ENCODE peak calls at places on chromosome 19, in five cellular contexts. D is T1000, A is kidney, U is activated T-cell treated with anti-CD3 and anti-CD28 coated beads for 4 hours, S is smooth muscle cell of the brain vasculature. N is an unnamed sample.
A peak's percentile ranks its signal among the peaks of the same experiment; 100 is the strongest.

GRCh38 chr19:48741222-48741999 is 1.0 kb upstream of the RASIP1 start:
- DNase-seq in D (no peak), A (peak; percentile 84), U (no peak), S (no peak), N (no peak)

GRCh38 chr19:963401-964022 is 20.6 kb upstream of the WDR18 start:
- DNase-seq in D (no peak), A (no peak), U (no peak), S (no peak), N (no peak)

GRCh38 chr19:15379996-15380647 is 535 bp upstream of the AKAP8 start:
- DNase-seq in D (peak; percentile 49), A (peak; percentile 91), U (no peak), S (no peak), N (no peak)

GRCh38 chr19:3537438-3538240 is 1.3 kb upstream of the TEKTIP1 start:
- DNase-seq in D (no peak), A (peak; percentile 74), U (no peak), S (no peak), N (no peak)

GRCh38 chr19:16078311-16078758 is 2.0 kb downstream of the TPM4 start:
- DNase-seq in D (no peak), A (peak; percentile 45), U (peak; percentile 13), S (no peak), N (no peak)

GRCh38 chr19:47725759-47726401 is 12.7 kb downstream of the EHD2 start:
- DNase-seq in D (no peak), A (no peak), U (no peak), S (no peak), N (no peak)

GRCh38 chr19:56720281-56720680 is 48.7 kb upstream of the ZNF835 start:
- DNase-seq in D (no peak), A (no peak), U (no peak), S (no peak), N (no peak)

GRCh38 chr19:18853755-18854427 is 22.1 kb downstream of the UPF1 start:
- DNase-seq in D (no peak), A (no peak), U (no peak), S (no peak), N (no peak)

GRCh38 chr19:16846901-16847300 is 17.7 kb downstream of the SIN3B start:
- DNase-seq in D (no peak), A (no peak), U (no peak), S (no peak), N (no peak)

GRCh38 chr19:40560092-40560507 is 16.6 kb upstream of the SHKBP1 start:
- DNase-seq in D (no peak), A (peak; percentile 61), U (no peak), S (no peak), N (no peak)

GRCh38 chr19:30851646-30852045 is 479.5 kb downstream of the ZNF536 start:
- DNase-seq in D (no peak), A (no peak), U (no peak), S (no peak), N (no peak)